ENCODE peak calls at places on chromosome 10, in seven cellular contexts. A is IMR-90, V is astrocyte of the spinal cord, Q is PC-3, M is upper lobe of right lung, Z is progenitor cell of endocrine pancreas, S is body of pancreas. N is an unnamed sample.

GRCh38 chr10:24784061-24784460 is 60.4 kb upstream of the ARHGAP21 start:
- DNase-seq in A (no peak), V (no peak), Q (no peak), M (no peak), Z (no peak), S (no peak), N (no peak)

GRCh38 chr10:117257701-117258100 is 16.8 kb downstream of the SLC18A2 start:
- DNase-seq in A (no peak), V (no peak), Q (no peak), M (no peak), Z (no peak), S (no peak), N (no peak)

GRCh38 chr10:23351914-23352313 is 7.3 kb upstream of the C10orf67 start:
- DNase-seq in A (peak; percentile 83), V (peak; percentile 30), Q (peak; percentile 75), M (no peak), Z (no peak), S (no peak), N (peak; percentile 82)

GRCh38 chr10:90064295-90064694 is 362.9 kb downstream of the KIF20B start:
- DNase-seq in A (no peak), V (no peak), Q (no peak), M (no peak), Z (no peak), S (no peak), N (no peak)

GRCh38 chr10:127296696-127297095 is 100.3 kb upstream of the INSYN2A start:
- DNase-seq in A (no peak), V (no peak), Q (no peak), M (no peak), Z (no peak), S (no peak), N (no peak)

GRCh38 chr10:60375293-60376004 is 14.2 kb downstream of the ANK3 start:
- DNase-seq in A (no peak), V (no peak), Q (peak; percentile 64), M (no peak), Z (no peak), S (no peak), N (no peak)

GRCh38 chr10:97714401-97715258 is 1.1 kb downstream of the MARVELD1 start:
- DNase-seq in A (peak; percentile 71), V (peak; percentile 72), Q (peak; percentile 53), M (peak; percentile 87), Z (peak; percentile 25), S (peak; percentile 33), N (peak; percentile 85)

GRCh38 chr10:66833023-66833422 is 92.8 kb upstream of the LRRTM3 start:
- DNase-seq in A (no peak), V (no peak), Q (peak; percentile 47), M (no peak), Z (no peak), S (no peak), N (no peak)

GRCh38 chr10:60123172-60123571 is 216.8 kb upstream of the CCDC6 start:
- DNase-seq in A (peak; percentile 76), V (peak; percentile 80), Q (peak; percentile 99), M (no peak), Z (no peak), S (no peak), N (peak; percentile 85)

GRCh38 chr10:125777806-125778205 is 2.2 kb upstream of the MMP21 start:
- DNase-seq in A (no peak), V (no peak), Q (no peak), M (no peak), Z (no peak), S (no peak), N (no peak)

GRCh38 chr10:93071177-93071472 is 2.6 kb upstream of the CYP26A1 start:
- DNase-seq in A (no peak), V (no peak), Q (no peak), M (no peak), Z (no peak), S (no peak), N (no peak)

GRCh38 chr10:124090630-124091209 is 2.7 kb downstream of the CHST15 start:
- DNase-seq in A (no peak), V (no peak), Q (peak; percentile 56), M (peak; percentile 78), Z (no peak), S (peak; percentile 29), N (peak; percentile 55)

GRCh38 chr10:3797750-3798149 is 12.7 kb upstream of the KLF6 start:
- DNase-seq in A (no peak), V (no peak), Q (no peak), M (no peak), Z (no peak), S (no peak), N (no peak)

GRCh38 chr10:60524541-60524940 is 134.9 kb upstream of the ANK3 start:
- DNase-seq in A (peak; percentile 52), V (peak; percentile 79), Q (no peak), M (no peak), Z (no peak), S (no peak), N (no peak)

GRCh38 chr10:28043941-28044340 is 45.1 kb upstream of the ODAD2 start:
- DNase-seq in A (no peak), V (no peak), Q (no peak), M (no peak), Z (no peak), S (no peak), N (no peak)

GRCh38 chr10:104233817-104234216 is 1.7 kb upstream of the CFAP43 start:
- DNase-seq in A (no peak), V (no peak), Q (no peak), M (no peak), Z (no peak), S (no peak), N (no peak)

GRCh38 chr10:103861501-103861900 is 6.1 kb upstream of the SH3PXD2A start:
- DNase-seq in A (peak; percentile 84), V (peak; percentile 59), Q (peak; percentile 71), M (no peak), Z (no peak), S (no peak), N (peak; percentile 47)

GRCh38 chr10:93199221-93199681 is 125.6 kb downstream of the CYP26A1 start:
- DNase-seq in A (peak; percentile 39), V (peak; percentile 76), Q (peak; percentile 29), M (peak; percentile 76), Z (no peak), S (peak; percentile 34), N (peak; percentile 57)

GRCh38 chr10:114110174-114110972 is 63.6 kb downstream of the CCDC186 start:
- DNase-seq in A (no peak), V (no peak), Q (peak; percentile 43), M (no peak), Z (no peak), S (no peak), N (peak; percentile 50)
- TF ChIP-seq CTCF in A (peak; percentile 34), V (peak; percentile 21), Q (peak; percentile 58), M (peak; percentile 9), Z (peak; percentile 49), S (no peak), N (peak; percentile 45)

GRCh38 chr10:131226831-131227740 is 84.4 kb downstream of the TCERG1L start:
- DNase-seq in A (no peak), V (no peak), Q (no peak), M (no peak), Z (no peak), S (no peak), N (no peak)

GRCh38 chr10:131230641-131231322 is 80.7 kb downstream of the TCERG1L start:
- DNase-seq in A (no peak), V (no peak), Q (no peak), M (no peak), Z (no peak), S (no peak), N (no peak)

GRCh38 chr10:131231323-131231964 is 80.1 kb downstream of the TCERG1L start:
- DNase-seq in A (no peak), V (no peak), Q (no peak), M (no peak), Z (no peak), S (no peak), N (no peak)

GRCh38 chr10:131231965-131232541 is 79.5 kb downstream of the TCERG1L start:
- DNase-seq in A (no peak), V (no peak), Q (no peak), M (no peak), Z (no peak), S (no peak), N (no peak)

DNA sequence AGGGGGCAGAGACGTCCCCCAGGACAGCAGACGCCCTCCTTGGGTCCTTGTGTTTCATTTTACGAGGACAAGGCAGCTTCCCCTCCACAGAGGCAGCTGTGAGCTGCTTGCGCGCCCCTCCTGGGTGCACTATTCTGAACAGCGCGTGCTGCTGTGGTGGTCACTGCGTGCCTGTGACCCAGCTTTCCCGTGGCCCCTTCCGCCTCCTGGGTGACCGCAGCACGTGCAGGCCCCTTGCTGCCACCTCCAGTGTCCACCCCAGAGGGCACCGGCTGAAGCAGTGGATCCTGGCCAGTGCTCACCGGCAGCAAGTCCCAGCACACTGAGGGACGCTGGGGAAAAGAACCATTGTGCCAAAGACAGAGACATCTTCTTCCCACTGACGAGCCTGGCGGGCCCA is 81.4 kb downstream of the TCERG1L start:
- DNase-seq in A (no peak), V (no peak), Q (no peak), M (no peak), Z (no peak), S (no peak), N (no peak)
- TF ChIP-seq CTCF in A (no peak), V (no peak), Q (no peak), M (no peak), Z (no peak), S (no peak), N (no peak)

DNA sequence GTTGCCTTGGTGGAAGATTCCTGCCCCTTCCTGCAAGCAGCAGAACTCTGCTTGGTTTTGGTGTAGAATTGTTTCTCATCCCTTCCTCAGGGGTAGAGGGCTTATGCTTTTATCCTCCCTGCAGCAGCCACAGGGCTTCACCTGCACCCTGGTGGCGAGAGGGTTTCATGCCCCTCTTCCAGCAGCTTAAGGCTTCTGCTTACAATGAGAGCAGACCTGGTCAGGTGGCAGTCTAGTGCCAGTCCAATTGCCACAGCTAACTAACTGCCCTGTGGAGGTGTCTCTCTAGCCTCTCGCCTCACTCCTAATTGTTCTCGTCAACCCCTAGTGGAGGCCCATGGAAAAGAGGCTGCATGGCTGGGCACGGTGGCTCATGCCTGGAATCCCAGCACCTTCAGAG is 19.3 kb downstream of the ACBD7 start:
- DNase-seq in A (no peak), V (no peak), Q (no peak), M (no peak), Z (no peak), S (no peak), N (no peak)
- TF ChIP-seq CTCF in A (no peak), V (no peak), Q (no peak), M (no peak), Z (peak; percentile 8), S (no peak), N (no peak)

GRCh38 chr10:115219203-115219602 is 126.0 kb downstream of the ATRNL1 start:
- DNase-seq in A (no peak), V (no peak), Q (no peak), M (no peak), Z (no peak), S (no peak), N (no peak)

GRCh38 chr10:115222039-115222438 is 128.9 kb downstream of the ATRNL1 start:
- DNase-seq in A (no peak), V (no peak), Q (no peak), M (no peak), Z (no peak), S (no peak), N (no peak)
- TF ChIP-seq CTCF in A (no peak), V (no peak), Q (no peak), M (no peak), Z (no peak), S (no peak), N (no peak)